ENCODE peak calls at places on chromosome 2, in nine cellular contexts. One of them, this sample, is unnamed.

GRCh38 chr2:100742884-100743283 is 77.1 kb upstream of the NPAS2 start:
- DNase-seq in iPS-NIHi11: no peak
- DNase-seq in GM10248: no peak
- DNase-seq in T-helper 1 cell: no peak
- DNase-seq in NCI-H1105: no peak
- DNase-seq in tibial artery: no peak
- DNase-seq in neural progenitor cell: no peak
- DNase-seq in NCI-H1417 treated with DMSO at 0.1 percent for 48 hours: no peak
- DNase-seq in RCC 7860: peak; percentile 63
- DNase-seq in this sample: no peak

GRCh38 chr2:216985658-216986141 is 125.8 kb upstream of the TNP1 start:
- DNase-seq in iPS-NIHi11: peak; percentile 57
- DNase-seq in GM10248: no peak
- DNase-seq in T-helper 1 cell: no peak
- DNase-seq in NCI-H1105: peak; percentile 83
- DNase-seq in tibial artery: no peak
- DNase-seq in neural progenitor cell: peak; percentile 73
- DNase-seq in NCI-H1417 treated with DMSO at 0.1 percent for 48 hours: peak; percentile 95
- DNase-seq in RCC 7860: no peak
- DNase-seq in this sample: no peak

GRCh38 chr2:58812766-58813344 is 571.7 kb upstream of the FANCL start:
- DNase-seq in iPS-NIHi11: no peak
- DNase-seq in GM10248: no peak
- DNase-seq in T-helper 1 cell: no peak
- DNase-seq in NCI-H1105: no peak
- DNase-seq in tibial artery: no peak
- DNase-seq in neural progenitor cell: no peak
- DNase-seq in NCI-H1417 treated with DMSO at 0.1 percent for 48 hours: no peak
- DNase-seq in RCC 7860: no peak
- DNase-seq in this sample: no peak

GRCh38 chr2:188798159-188798558 is 176.0 kb upstream of the COL3A1 start:
- DNase-seq in iPS-NIHi11: no peak
- DNase-seq in GM10248: no peak
- DNase-seq in T-helper 1 cell: no peak
- DNase-seq in NCI-H1105: no peak
- DNase-seq in tibial artery: no peak
- DNase-seq in neural progenitor cell: no peak
- DNase-seq in NCI-H1417 treated with DMSO at 0.1 percent for 48 hours: no peak
- DNase-seq in RCC 7860: no peak
- DNase-seq in this sample: no peak

GRCh38 chr2:129720360-129720759 is 259.1 kb upstream of the RAB6C start:
- DNase-seq in iPS-NIHi11: no peak
- DNase-seq in GM10248: no peak
- DNase-seq in T-helper 1 cell: no peak
- DNase-seq in NCI-H1105: no peak
- DNase-seq in tibial artery: no peak
- DNase-seq in neural progenitor cell: no peak
- DNase-seq in NCI-H1417 treated with DMSO at 0.1 percent for 48 hours: no peak
- DNase-seq in RCC 7860: no peak
- DNase-seq in this sample: no peak

GRCh38 chr2:27494944-27495554 is at the start of gene FNDC4:
- DNase-seq in iPS-NIHi11: peak; percentile 77
- DNase-seq in GM10248: peak; percentile 31
- DNase-seq in T-helper 1 cell: no peak
- DNase-seq in NCI-H1105: no peak
- DNase-seq in tibial artery: no peak
- DNase-seq in neural progenitor cell: peak; percentile 83
- DNase-seq in NCI-H1417 treated with DMSO at 0.1 percent for 48 hours: no peak
- DNase-seq in RCC 7860: no peak
- DNase-seq in this sample: no peak

GRCh38 chr2:183021613-183022012 is 16.6 kb downstream of the NCKAP1 start:
- DNase-seq in iPS-NIHi11: no peak
- DNase-seq in GM10248: no peak
- DNase-seq in T-helper 1 cell: no peak
- DNase-seq in NCI-H1105: no peak
- DNase-seq in tibial artery: no peak
- DNase-seq in neural progenitor cell: no peak
- DNase-seq in NCI-H1417 treated with DMSO at 0.1 percent for 48 hours: no peak
- DNase-seq in RCC 7860: no peak
- DNase-seq in this sample: no peak

GRCh38 chr2:138294451-138294850 is 207.1 kb upstream of the SPOPL start:
- DNase-seq in iPS-NIHi11: no peak
- DNase-seq in GM10248: no peak
- DNase-seq in T-helper 1 cell: no peak
- DNase-seq in NCI-H1105: no peak
- DNase-seq in tibial artery: no peak
- DNase-seq in neural progenitor cell: no peak
- DNase-seq in NCI-H1417 treated with DMSO at 0.1 percent for 48 hours: no peak
- DNase-seq in RCC 7860: no peak
- DNase-seq in this sample: no peak

GRCh38 chr2:205660521-205661124 is 21.7 kb upstream of the NRP2 start:
- DNase-seq in iPS-NIHi11: no peak
- DNase-seq in GM10248: peak; percentile 31
- DNase-seq in T-helper 1 cell: no peak
- DNase-seq in NCI-H1105: no peak
- DNase-seq in tibial artery: peak; percentile 48
- DNase-seq in neural progenitor cell: no peak
- DNase-seq in NCI-H1417 treated with DMSO at 0.1 percent for 48 hours: no peak
- DNase-seq in RCC 7860: peak; percentile 54
- DNase-seq in this sample: peak; percentile 23

GRCh38 chr2:216717907-216718615 is 22.7 kb upstream of the IGFBP5 start:
- DNase-seq in iPS-NIHi11: no peak
- DNase-seq in GM10248: no peak
- DNase-seq in T-helper 1 cell: no peak
- DNase-seq in NCI-H1105: no peak
- DNase-seq in tibial artery: no peak
- DNase-seq in neural progenitor cell: no peak
- DNase-seq in NCI-H1417 treated with DMSO at 0.1 percent for 48 hours: no peak
- DNase-seq in RCC 7860: no peak
- DNase-seq in this sample: no peak

GRCh38 chr2:170245312-170245711 is 67.4 kb downstream of the MYO3B start:
- DNase-seq in iPS-NIHi11: no peak
- DNase-seq in GM10248: no peak
- DNase-seq in T-helper 1 cell: no peak
- DNase-seq in NCI-H1105: no peak
- DNase-seq in tibial artery: no peak
- DNase-seq in neural progenitor cell: no peak
- DNase-seq in NCI-H1417 treated with DMSO at 0.1 percent for 48 hours: no peak
- DNase-seq in RCC 7860: no peak
- DNase-seq in this sample: no peak

GRCh38 chr2:381181-381580 is 93.3 kb upstream of the ALKAL2 start:
- DNase-seq in iPS-NIHi11: no peak
- DNase-seq in GM10248: no peak
- DNase-seq in T-helper 1 cell: no peak
- DNase-seq in NCI-H1105: no peak
- DNase-seq in tibial artery: no peak
- DNase-seq in neural progenitor cell: no peak
- DNase-seq in NCI-H1417 treated with DMSO at 0.1 percent for 48 hours: no peak
- DNase-seq in RCC 7860: no peak
- DNase-seq in this sample: no peak

GRCh38 chr2:234254783-234255521 is 204.4 kb downstream of the SPP2 start:
- DNase-seq in iPS-NIHi11: no peak
- DNase-seq in GM10248: no peak
- DNase-seq in T-helper 1 cell: no peak
- DNase-seq in NCI-H1105: no peak
- DNase-seq in tibial artery: no peak
- DNase-seq in neural progenitor cell: no peak
- DNase-seq in NCI-H1417 treated with DMSO at 0.1 percent for 48 hours: no peak
- DNase-seq in RCC 7860: no peak
- DNase-seq in this sample: no peak

GRCh38 chr2:108629417-108629816 is 89.9 kb upstream of the RANBP2 start:
- DNase-seq in iPS-NIHi11: no peak
- DNase-seq in GM10248: peak; percentile 65
- DNase-seq in T-helper 1 cell: no peak
- DNase-seq in NCI-H1105: no peak
- DNase-seq in tibial artery: no peak
- DNase-seq in neural progenitor cell: no peak
- DNase-seq in NCI-H1417 treated with DMSO at 0.1 percent for 48 hours: no peak
- DNase-seq in RCC 7860: no peak
- DNase-seq in this sample: peak; percentile 62

GRCh38 chr2:201235865-201236811 is 24.2 kb upstream of the CASP8 start:
- DNase-seq in iPS-NIHi11: peak; percentile 34
- DNase-seq in GM10248: peak; percentile 39
- DNase-seq in T-helper 1 cell: peak; percentile 34
- DNase-seq in NCI-H1105: peak; percentile 18
- DNase-seq in tibial artery: peak; percentile 63
- DNase-seq in neural progenitor cell: peak; percentile 77
- DNase-seq in NCI-H1417 treated with DMSO at 0.1 percent for 48 hours: no peak
- DNase-seq in RCC 7860: peak; percentile 61
- DNase-seq in this sample: peak; percentile 61

GRCh38 chr2:127105656-127106456 is 1.1 kb downstream of the BIN1 start:
- DNase-seq in iPS-NIHi11: peak; percentile 70
- DNase-seq in GM10248: no peak
- DNase-seq in T-helper 1 cell: no peak
- DNase-seq in NCI-H1105: no peak
- DNase-seq in tibial artery: no peak
- DNase-seq in neural progenitor cell: peak; percentile 73
- DNase-seq in NCI-H1417 treated with DMSO at 0.1 percent for 48 hours: no peak
- DNase-seq in RCC 7860: no peak
- DNase-seq in this sample: no peak

GRCh38 chr2:46763861-46764260 is 151.7 kb downstream of the MCFD2 start:
- DNase-seq in iPS-NIHi11: no peak
- DNase-seq in GM10248: no peak
- DNase-seq in T-helper 1 cell: no peak
- DNase-seq in NCI-H1105: no peak
- DNase-seq in tibial artery: no peak
- DNase-seq in neural progenitor cell: no peak
- DNase-seq in NCI-H1417 treated with DMSO at 0.1 percent for 48 hours: no peak
- DNase-seq in RCC 7860: no peak
- DNase-seq in this sample: no peak

GRCh38 chr2:227515742-227516141 is 43.8 kb downstream of the AGFG1 start:
- DNase-seq in iPS-NIHi11: no peak
- DNase-seq in GM10248: no peak
- DNase-seq in T-helper 1 cell: no peak
- DNase-seq in NCI-H1105: no peak
- DNase-seq in tibial artery: no peak
- DNase-seq in neural progenitor cell: no peak
- DNase-seq in NCI-H1417 treated with DMSO at 0.1 percent for 48 hours: no peak
- DNase-seq in RCC 7860: no peak
- DNase-seq in this sample: no peak

GRCh38 chr2:100771125-100771524 is 48.8 kb upstream of the NPAS2 start:
- DNase-seq in iPS-NIHi11: no peak
- DNase-seq in GM10248: no peak
- DNase-seq in T-helper 1 cell: no peak
- DNase-seq in NCI-H1105: no peak
- DNase-seq in tibial artery: no peak
- DNase-seq in neural progenitor cell: no peak
- DNase-seq in NCI-H1417 treated with DMSO at 0.1 percent for 48 hours: no peak
- DNase-seq in RCC 7860: no peak
- DNase-seq in this sample: no peak

GRCh38 chr2:209940923-209941322 is 61.5 kb upstream of the RPE start:
- DNase-seq in iPS-NIHi11: no peak
- DNase-seq in GM10248: no peak
- DNase-seq in T-helper 1 cell: no peak
- DNase-seq in NCI-H1105: no peak
- DNase-seq in tibial artery: no peak
- DNase-seq in neural progenitor cell: no peak
- DNase-seq in NCI-H1417 treated with DMSO at 0.1 percent for 48 hours: no peak
- DNase-seq in RCC 7860: no peak
- DNase-seq in this sample: no peak

GRCh38 chr2:226795281-226796011 is 4.2 kb downstream of the IRS1 start:
- DNase-seq in iPS-NIHi11: no peak
- DNase-seq in GM10248: no peak
- DNase-seq in T-helper 1 cell: no peak
- DNase-seq in NCI-H1105: no peak
- DNase-seq in tibial artery: peak; percentile 23
- DNase-seq in neural progenitor cell: no peak
- DNase-seq in NCI-H1417 treated with DMSO at 0.1 percent for 48 hours: no peak
- DNase-seq in RCC 7860: no peak
- DNase-seq in this sample: no peak

GRCh38 chr2:223604231-223604630 is 2.1 kb upstream of the SCG2 start:
- DNase-seq in iPS-NIHi11: no peak
- DNase-seq in GM10248: no peak
- DNase-seq in T-helper 1 cell: no peak
- DNase-seq in NCI-H1105: no peak
- DNase-seq in tibial artery: no peak
- DNase-seq in neural progenitor cell: no peak
- DNase-seq in NCI-H1417 treated with DMSO at 0.1 percent for 48 hours: no peak
- DNase-seq in RCC 7860: no peak
- DNase-seq in this sample: no peak

GRCh38 chr2:226208726-226209125 is 590.9 kb downstream of the IRS1 start:
- DNase-seq in iPS-NIHi11: no peak
- DNase-seq in GM10248: no peak
- DNase-seq in T-helper 1 cell: no peak
- DNase-seq in NCI-H1105: no peak
- DNase-seq in tibial artery: no peak
- DNase-seq in neural progenitor cell: no peak
- DNase-seq in NCI-H1417 treated with DMSO at 0.1 percent for 48 hours: no peak
- DNase-seq in RCC 7860: no peak
- DNase-seq in this sample: no peak

GRCh38 chr2:176176233-176176632 is 12.2 kb upstream of the HOXD1 start:
- DNase-seq in iPS-NIHi11: no peak
- DNase-seq in GM10248: no peak
- DNase-seq in T-helper 1 cell: no peak
- DNase-seq in NCI-H1105: no peak
- DNase-seq in tibial artery: no peak
- DNase-seq in neural progenitor cell: no peak
- DNase-seq in NCI-H1417 treated with DMSO at 0.1 percent for 48 hours: no peak
- DNase-seq in RCC 7860: no peak
- DNase-seq in this sample: no peak

GRCh38 chr2:73257021-73257420 is 22.9 kb downstream of the CCT7 start:
- DNase-seq in iPS-NIHi11: no peak
- DNase-seq in GM10248: no peak
- DNase-seq in T-helper 1 cell: no peak
- DNase-seq in NCI-H1105: no peak
- DNase-seq in tibial artery: no peak
- DNase-seq in neural progenitor cell: no peak
- DNase-seq in NCI-H1417 treated with DMSO at 0.1 percent for 48 hours: no peak
- DNase-seq in RCC 7860: no peak
- DNase-seq in this sample: no peak

GRCh38 chr2:134862674-134863073 is 24.3 kb downstream of the ACMSD start:
- DNase-seq in iPS-NIHi11: no peak
- DNase-seq in GM10248: no peak
- DNase-seq in T-helper 1 cell: no peak
- DNase-seq in NCI-H1105: no peak
- DNase-seq in tibial artery: no peak
- DNase-seq in neural progenitor cell: no peak
- DNase-seq in NCI-H1417 treated with DMSO at 0.1 percent for 48 hours: no peak
- DNase-seq in RCC 7860: no peak
- DNase-seq in this sample: no peak

GRCh38 chr2:3169106-3169870 is 208.3 kb downstream of the EIPR1 start:
- DNase-seq in iPS-NIHi11: no peak
- DNase-seq in GM10248: no peak
- DNase-seq in T-helper 1 cell: no peak
- DNase-seq in NCI-H1105: no peak
- DNase-seq in tibial artery: no peak
- DNase-seq in neural progenitor cell: no peak
- DNase-seq in NCI-H1417 treated with DMSO at 0.1 percent for 48 hours: no peak
- DNase-seq in RCC 7860: no peak
- DNase-seq in this sample: no peak

GRCh38 chr2:26712486-26713465 is 20.3 kb downstream of the KCNK3 start:
- DNase-seq in iPS-NIHi11: no peak
- DNase-seq in GM10248: no peak
- DNase-seq in T-helper 1 cell: no peak
- DNase-seq in NCI-H1105: peak; percentile 94
- DNase-seq in tibial artery: no peak
- DNase-seq in neural progenitor cell: no peak
- DNase-seq in NCI-H1417 treated with DMSO at 0.1 percent for 48 hours: peak; percentile 78
- DNase-seq in RCC 7860: no peak
- DNase-seq in this sample: no peak

GRCh38 chr2:227499971-227500630 is 28.1 kb downstream of the AGFG1 start:
- DNase-seq in iPS-NIHi11: no peak
- DNase-seq in GM10248: no peak
- DNase-seq in T-helper 1 cell: no peak
- DNase-seq in NCI-H1105: no peak
- DNase-seq in tibial artery: no peak
- DNase-seq in neural progenitor cell: no peak
- DNase-seq in NCI-H1417 treated with DMSO at 0.1 percent for 48 hours: no peak
- DNase-seq in RCC 7860: no peak
- DNase-seq in this sample: no peak

GRCh38 chr2:178069551-178069950 is 3.0 kb downstream of the PDE11A start:
- DNase-seq in iPS-NIHi11: no peak
- DNase-seq in GM10248: no peak
- DNase-seq in T-helper 1 cell: no peak
- DNase-seq in NCI-H1105: no peak
- DNase-seq in tibial artery: no peak
- DNase-seq in neural progenitor cell: no peak
- DNase-seq in NCI-H1417 treated with DMSO at 0.1 percent for 48 hours: no peak
- DNase-seq in RCC 7860: no peak
- DNase-seq in this sample: no peak

GRCh38 chr2:183037660-183038340 is 457 bp downstream of the NCKAP1 start:
- DNase-seq in iPS-NIHi11: peak; percentile 47
- DNase-seq in GM10248: peak; percentile 48
- DNase-seq in T-helper 1 cell: peak; percentile 35
- DNase-seq in NCI-H1105: no peak
- DNase-seq in tibial artery: peak; percentile 35
- DNase-seq in neural progenitor cell: peak; percentile 76
- DNase-seq in NCI-H1417 treated with DMSO at 0.1 percent for 48 hours: no peak
- DNase-seq in RCC 7860: no peak
- DNase-seq in this sample: peak; percentile 63